ENCODE peak calls at places on chromosomes 5 and 9, in nine cellular contexts. One of them, this sample, is unnamed.

GRCh38 chr5:7828269-7828668 is 22.7 kb downstream of the CFAP90 start:
- DNase-seq in GM20000: no peak
- DNase-seq in NCI-H526 treated with DMSO at 0.1 percent for 48 hours: no peak
- DNase-seq in AG10803: no peak
- DNase-seq in Ammon's horn: no peak
- DNase-seq in mammary epithelial cell: no peak
- DNase-seq in DMS153: no peak
- DNase-seq in fibroblast of pulmonary artery: no peak
- DNase-seq in Right ventricle myocardium superior: peak; percentile 75
- DNase-seq in this sample: no peak

GRCh38 chr5:35773936-35774335 is 82.8 kb upstream of the IL7R start:
- DNase-seq in Right ventricle myocardium superior: no peak
- DNase-seq in Ammon's horn: no peak
- DNase-seq in DMS153: no peak
- DNase-seq in GM20000: no peak
- DNase-seq in mammary epithelial cell: peak; percentile 19
- DNase-seq in fibroblast of pulmonary artery: no peak
- DNase-seq in AG10803: peak; percentile 71
- DNase-seq in NCI-H526 treated with DMSO at 0.1 percent for 48 hours: no peak
- DNase-seq in this sample: no peak

GRCh38 chr9:81822967-81823366 is 105.3 kb upstream of the SPATA31D4 start:
- DNase-seq in AG10803: no peak
- DNase-seq in NCI-H526 treated with DMSO at 0.1 percent for 48 hours: no peak
- DNase-seq in DMS153: no peak
- DNase-seq in fibroblast of pulmonary artery: no peak
- DNase-seq in GM20000: no peak
- DNase-seq in Ammon's horn: no peak
- DNase-seq in mammary epithelial cell: no peak
- DNase-seq in Right ventricle myocardium superior: no peak
- DNase-seq in this sample: no peak

GRCh38 chr5:82560966-82561365 is 282.8 kb upstream of the RPS23 start:
- DNase-seq in Right ventricle myocardium superior: no peak
- DNase-seq in NCI-H526 treated with DMSO at 0.1 percent for 48 hours: no peak
- DNase-seq in fibroblast of pulmonary artery: no peak
- DNase-seq in GM20000: no peak
- DNase-seq in Ammon's horn: no peak
- DNase-seq in AG10803: no peak
- DNase-seq in DMS153: no peak
- DNase-seq in mammary epithelial cell: no peak
- DNase-seq in this sample: no peak

GRCh38 chr5:10528056-10528816 is 35.6 kb upstream of the ANKRD33B start:
- DNase-seq in DMS153: peak; percentile 46
- DNase-seq in AG10803: peak; percentile 94
- DNase-seq in fibroblast of pulmonary artery: no peak
- DNase-seq in Right ventricle myocardium superior: no peak
- DNase-seq in Ammon's horn: no peak
- DNase-seq in NCI-H526 treated with DMSO at 0.1 percent for 48 hours: peak; percentile 91
- DNase-seq in GM20000: no peak
- DNase-seq in mammary epithelial cell: peak; percentile 73
- DNase-seq in this sample: no peak

GRCh38 chr9:35935755-35936509 is 22.0 kb downstream of the OR2S2 start:
- DNase-seq in AG10803: peak; percentile 89
- DNase-seq in Right ventricle myocardium superior: no peak
- DNase-seq in NCI-H526 treated with DMSO at 0.1 percent for 48 hours: no peak
- DNase-seq in GM20000: no peak
- DNase-seq in mammary epithelial cell: no peak
- DNase-seq in fibroblast of pulmonary artery: peak; percentile 72
- DNase-seq in DMS153: no peak
- DNase-seq in Ammon's horn: no peak
- DNase-seq in this sample: no peak

GRCh38 chr5:148979104-148979723 is 83.6 kb downstream of the SH3TC2 start:
- DNase-seq in DMS153: no peak
- DNase-seq in AG10803: peak; percentile 35
- DNase-seq in mammary epithelial cell: peak; percentile 74
- DNase-seq in NCI-H526 treated with DMSO at 0.1 percent for 48 hours: no peak
- DNase-seq in fibroblast of pulmonary artery: no peak
- DNase-seq in GM20000: no peak
- DNase-seq in Right ventricle myocardium superior: peak; percentile 72
- DNase-seq in Ammon's horn: no peak
- DNase-seq in this sample: no peak

GRCh38 chr9:115146581-115147021 is 28.6 kb upstream of the TNC start:
- DNase-seq in fibroblast of pulmonary artery: peak; percentile 77
- DNase-seq in Right ventricle myocardium superior: no peak
- DNase-seq in mammary epithelial cell: peak; percentile 67
- DNase-seq in NCI-H526 treated with DMSO at 0.1 percent for 48 hours: no peak
- DNase-seq in AG10803: peak; percentile 97
- DNase-seq in DMS153: no peak
- DNase-seq in GM20000: no peak
- DNase-seq in Ammon's horn: no peak
- DNase-seq in this sample: no peak

GRCh38 chr5:10157085-10157669 is 92.5 kb downstream of the ATPSCKMT start:
- DNase-seq in GM20000: no peak
- DNase-seq in mammary epithelial cell: no peak
- DNase-seq in AG10803: no peak
- DNase-seq in DMS153: peak; percentile 70
- DNase-seq in fibroblast of pulmonary artery: no peak
- DNase-seq in NCI-H526 treated with DMSO at 0.1 percent for 48 hours: no peak
- DNase-seq in Ammon's horn: no peak
- DNase-seq in Right ventricle myocardium superior: no peak
- DNase-seq in this sample: no peak

GRCh38 chr9:33172735-33173238 is 5.7 kb upstream of the B4GALT1 start:
- DNase-seq in mammary epithelial cell: no peak
- DNase-seq in Right ventricle myocardium superior: no peak
- DNase-seq in NCI-H526 treated with DMSO at 0.1 percent for 48 hours: no peak
- DNase-seq in Ammon's horn: no peak
- DNase-seq in fibroblast of pulmonary artery: peak; percentile 56
- DNase-seq in GM20000: no peak
- DNase-seq in AG10803: no peak
- DNase-seq in DMS153: no peak
- DNase-seq in this sample: no peak

GRCh38 chr9:23665051-23665450 is 161.0 kb downstream of the ELAVL2 start:
- DNase-seq in GM20000: no peak
- DNase-seq in mammary epithelial cell: no peak
- DNase-seq in Ammon's horn: no peak
- DNase-seq in fibroblast of pulmonary artery: no peak
- DNase-seq in NCI-H526 treated with DMSO at 0.1 percent for 48 hours: no peak
- DNase-seq in AG10803: no peak
- DNase-seq in DMS153: no peak
- DNase-seq in Right ventricle myocardium superior: no peak
- DNase-seq in this sample: no peak

GRCh38 chr9:90447773-90448172 is 194.9 kb downstream of the DIRAS2 start:
- DNase-seq in Right ventricle myocardium superior: no peak
- DNase-seq in fibroblast of pulmonary artery: no peak
- DNase-seq in DMS153: no peak
- DNase-seq in GM20000: no peak
- DNase-seq in AG10803: no peak
- DNase-seq in NCI-H526 treated with DMSO at 0.1 percent for 48 hours: no peak
- DNase-seq in mammary epithelial cell: no peak
- DNase-seq in Ammon's horn: no peak
- DNase-seq in this sample: no peak

GRCh38 chr5:80711938-80712337 is 57.2 kb upstream of the DHFR start:
- DNase-seq in mammary epithelial cell: peak; percentile 10
- DNase-seq in Right ventricle myocardium superior: no peak
- DNase-seq in Ammon's horn: peak; percentile 22
- DNase-seq in AG10803: peak; percentile 9
- DNase-seq in GM20000: peak; percentile 15
- DNase-seq in NCI-H526 treated with DMSO at 0.1 percent for 48 hours: no peak
- DNase-seq in fibroblast of pulmonary artery: peak; percentile 49
- DNase-seq in DMS153: no peak
- DNase-seq in this sample: no peak

GRCh38 chr9:108636023-108636422 is 219.8 kb downstream of the ACTL7B start:
- DNase-seq in mammary epithelial cell: no peak
- DNase-seq in Ammon's horn: no peak
- DNase-seq in DMS153: no peak
- DNase-seq in AG10803: no peak
- DNase-seq in NCI-H526 treated with DMSO at 0.1 percent for 48 hours: no peak
- DNase-seq in fibroblast of pulmonary artery: no peak
- DNase-seq in GM20000: no peak
- DNase-seq in Right ventricle myocardium superior: no peak
- DNase-seq in this sample: no peak